ENCODE peak calls at places on chromosomes 12 and 14, in five cellular contexts. K, B, X, G and N are unnamed samples.

GRCh38 chr12:7877421-7877820 is 4.7 kb upstream of the SLC2A14 start:
- DNase-seq in K (no peak), G (no peak), X (no peak), B (no peak), N (no peak)

GRCh38 chr14:93759781-93760307 is 28.4 kb downstream of the PRIMA1 start:
- DNase-seq in G (peak; percentile 94), X (no peak), K (peak; percentile 16), B (no peak), N (no peak)

GRCh38 chr14:63510538-63510937 is 32.6 kb downstream of the PPP2R5E start:
- DNase-seq in X (no peak), K (no peak), G (no peak), B (no peak), N (no peak)

GRCh38 chr14:105119410-105120025 is 49.1 kb downstream of the JAG2 start:
- DNase-seq in K (no peak), B (no peak), X (no peak), G (no peak), N (no peak)

GRCh38 chr14:67461341-67461985 is 27.1 kb downstream of the TMEM229B start:
- DNase-seq in G (no peak), B (no peak), K (peak; percentile 66), X (no peak), N (peak; percentile 61)

GRCh38 chr12:54405573-54405972 is 13.5 kb downstream of the ITGA5 start:
- DNase-seq in X (no peak), K (no peak), B (no peak), G (no peak), N (no peak)

GRCh38 chr12:50401383-50402155 is 884 bp downstream of the LARP4 start:
- DNase-seq in K (peak; percentile 51), B (no peak), X (peak; percentile 6), G (peak; percentile 67), N (peak; percentile 25)

GRCh38 chr12:121538699-121539061 is 42.1 kb downstream of the KDM2B start:
- DNase-seq in K (peak; percentile 22), G (no peak), X (no peak), B (peak; percentile 36), N (no peak)

GRCh38 chr14:93081875-93082570 is 33.7 kb downstream of the ITPK1 start:
- DNase-seq in X (no peak), K (no peak), G (no peak), B (no peak), N (no peak)

GRCh38 chr12:88723219-88723618 is 142.9 kb upstream of the KITLG start:
- DNase-seq in G (no peak), X (no peak), K (no peak), B (no peak), N (peak; percentile 54)

GRCh38 chr12:93379432-93380308 is 1.9 kb downstream of the NUDT4 start:
- DNase-seq in K (no peak), B (no peak), G (no peak), X (no peak), N (peak; percentile 27)

GRCh38 chr12:1978078-1978477 is 26.2 kb downstream of the DCP1B start:
- DNase-seq in B (no peak), K (no peak), G (no peak), X (no peak), N (no peak)

GRCh38 chr12:122190842-122191668 is 8.1 kb downstream of the LRRC43 start:
- DNase-seq in G (no peak), X (peak; percentile 57), K (peak; percentile 55), B (peak; percentile 79), N (peak; percentile 43)

GRCh38 chr14:93295541-93296220 is 37.2 kb downstream of the BTBD7 start:
- DNase-seq in X (no peak), K (no peak), B (no peak), G (no peak), N (no peak)

GRCh38 chr12:109617496-109617895 is 43.9 kb downstream of the MVK start:
- DNase-seq in G (no peak), X (no peak), B (no peak), K (no peak), N (no peak)

GRCh38 chr12:26090853-26091510 is 33.9 kb downstream of the BHLHE41 start:
- DNase-seq in G (no peak), B (no peak), K (no peak), X (no peak), N (peak; percentile 63)

GRCh38 chr14:72638021-72638420 is 255.9 kb downstream of the DPF3 start:
- DNase-seq in B (no peak), X (no peak), G (no peak), K (peak; percentile 59), N (peak; percentile 72)

GRCh38 chr14:99240512-99241313 is 31.3 kb downstream of the BCL11B start:
- DNase-seq in B (no peak), G (no peak), K (no peak), X (no peak), N (no peak)
- H3K27ac ChIP-seq in B (no peak overlapping the region), G (no peak overlapping the region), K (no peak overlapping the region), X (no peak overlapping the region), N (peak overlapping the region; percentile 42)

GRCh38 chr14:64845878-64846277 is 33.8 kb downstream of the SPTB start:
- DNase-seq in B (no peak), G (no peak), K (no peak), X (no peak), N (no peak)

GRCh38 chr14:64844993-64845536 is 34.6 kb downstream of the SPTB start:
- DNase-seq in B (no peak), G (no peak), K (no peak), X (no peak), N (no peak)

GRCh38 chr14:64844272-64844671 is 35.4 kb downstream of the SPTB start:
- DNase-seq in G (no peak), K (no peak), X (no peak), B (no peak), N (no peak)

GRCh38 chr14:64849940-64850339 is 29.8 kb downstream of the SPTB start:
- DNase-seq in B (no peak), G (no peak), X (no peak), K (no peak), N (no peak)

GRCh38 chr14:64848239-64848638 is 31.5 kb downstream of the SPTB start:
- DNase-seq in G (no peak), B (no peak), K (no peak), X (no peak), N (no peak)
- H3K27me3 ChIP-seq in G (peaks cover 11% of the 10 kb centered on the region), B (no peaks in the 10 kb centered on the region), K (peaks cover 11% of the 10 kb centered on the region), X (peaks cover 60% of the 10 kb centered on the region), N (peaks cover 9% of the 10 kb centered on the region)

GRCh38 chr14:60980811-60981625 is at the start of the genes SLC38A6 and TRMT5:
- DNase-seq in G (peak; percentile 97), B (peak; percentile 94), X (peak; percentile 93), K (peak; percentile 93), N (peak; percentile 95)

GRCh38 chr14:60986500-60986899 is 5.5 kb downstream of the SLC38A6 start:
- DNase-seq in X (no peak), K (no peak), B (no peak), G (no peak), N (no peak)

GRCh38 chr14:60981626-60982455 is 796 bp downstream of the SLC38A6 start:
- DNase-seq in K (peak; percentile 15), X (no peak), G (no peak), B (no peak), N (peak; percentile 70)

GRCh38 chr14:60984225-60984624 is 3.2 kb downstream of the SLC38A6 start:
- DNase-seq in K (no peak), G (no peak), B (no peak), X (no peak), N (no peak)
- H3K27ac ChIP-seq in K (no peak overlapping the region), G (no peak overlapping the region), B (no peak overlapping the region), X (no peak overlapping the region), N (no peak overlapping the region)

GRCh38 chr12:57850924-57851323 is 4.4 kb upstream of the CTDSP2 start:
- DNase-seq in G (no peak), K (no peak), X (no peak), B (no peak), N (no peak)
- H3K27me3 ChIP-seq in G (no peaks in the 10 kb centered on the region), K (no peaks in the 10 kb centered on the region), X (no peaks in the 10 kb centered on the region), B (no peaks in the 10 kb centered on the region), N (no peaks in the 10 kb centered on the region)